ENCODE peak calls at places on chromosomes 3 and 15, in ten cellular contexts. One of them, this sample, is unnamed.

GRCh38 chr3:94524102-94524922 is 461.5 kb downstream of the NSUN3 start:
- DNase-seq in 8988T: no peak
- DNase-seq in AML-193: no peak
- DNase-seq in PC-9: no peak
- DNase-seq in hypothalamus: no peak
- DNase-seq in stimulated activated CD4-positive, alpha-beta T cell treated with anti-CD3 and anti-CD28 coated beads, Interleukin-1b, Interleukin-23, amount 100 ng/mL, for 4 hours: no peak
- DNase-seq in T-cell: no peak
- DNase-seq in stimulated activated naive B cell treated with anti-CD40 and anti-IgM and Interleukin-4, amounts not matched to agents 10 μg/mL and 1 μg/mL and 100 μg/mL, for 72 hours: no peak
- DNase-seq in NT2/D1: no peak
- DNase-seq in progenitor cell of endocrine pancreas: peak
- DNase-seq in this sample: no peak

GRCh38 chr3:24111711-24112110 is 166.6 kb downstream of the NR1D2 start:
- DNase-seq in 8988T: no peak
- DNase-seq in AML-193: no peak
- DNase-seq in PC-9: no peak
- DNase-seq in hypothalamus: no peak
- DNase-seq in stimulated activated CD4-positive, alpha-beta T cell treated with anti-CD3 and anti-CD28 coated beads, Interleukin-1b, Interleukin-23, amount 100 ng/mL, for 4 hours: no peak
- DNase-seq in T-cell: no peak
- DNase-seq in stimulated activated naive B cell treated with anti-CD40 and anti-IgM and Interleukin-4, amounts not matched to agents 10 μg/mL and 1 μg/mL and 100 μg/mL, for 72 hours: no peak
- DNase-seq in NT2/D1: no peak
- DNase-seq in progenitor cell of endocrine pancreas: no peak
- DNase-seq in this sample: no peak

GRCh38 chr15:62135532-62136134 is 29.5 kb downstream of the C2CD4B start:
- DNase-seq in 8988T: no peak
- DNase-seq in AML-193: no peak
- DNase-seq in PC-9: peak
- DNase-seq in hypothalamus: no peak
- DNase-seq in stimulated activated CD4-positive, alpha-beta T cell treated with anti-CD3 and anti-CD28 coated beads, Interleukin-1b, Interleukin-23, amount 100 ng/mL, for 4 hours: no peak
- DNase-seq in T-cell: no peak
- DNase-seq in stimulated activated naive B cell treated with anti-CD40 and anti-IgM and Interleukin-4, amounts not matched to agents 10 μg/mL and 1 μg/mL and 100 μg/mL, for 72 hours: no peak
- DNase-seq in NT2/D1: no peak
- DNase-seq in progenitor cell of endocrine pancreas: no peak
- DNase-seq in this sample: no peak

GRCh38 chr3:151580592-151580991 is 119.7 kb upstream of the IGSF10 start:
- DNase-seq in 8988T: no peak
- DNase-seq in AML-193: no peak
- DNase-seq in PC-9: no peak
- DNase-seq in hypothalamus: no peak
- DNase-seq in stimulated activated CD4-positive, alpha-beta T cell treated with anti-CD3 and anti-CD28 coated beads, Interleukin-1b, Interleukin-23, amount 100 ng/mL, for 4 hours: no peak
- DNase-seq in T-cell: no peak
- DNase-seq in stimulated activated naive B cell treated with anti-CD40 and anti-IgM and Interleukin-4, amounts not matched to agents 10 μg/mL and 1 μg/mL and 100 μg/mL, for 72 hours: no peak
- DNase-seq in NT2/D1: no peak
- DNase-seq in progenitor cell of endocrine pancreas: no peak
- DNase-seq in this sample: no peak

GRCh38 chr15:85623648-85624047 is 171.1 kb downstream of the KLHL25 start:
- DNase-seq in 8988T: no peak
- DNase-seq in AML-193: peak
- DNase-seq in PC-9: no peak
- DNase-seq in hypothalamus: no peak
- DNase-seq in stimulated activated CD4-positive, alpha-beta T cell treated with anti-CD3 and anti-CD28 coated beads, Interleukin-1b, Interleukin-23, amount 100 ng/mL, for 4 hours: no peak
- DNase-seq in T-cell: no peak
- DNase-seq in stimulated activated naive B cell treated with anti-CD40 and anti-IgM and Interleukin-4, amounts not matched to agents 10 μg/mL and 1 μg/mL and 100 μg/mL, for 72 hours: peak
- DNase-seq in NT2/D1: no peak
- DNase-seq in progenitor cell of endocrine pancreas: no peak
- DNase-seq in this sample: no peak

GRCh38 chr3:174287601-174288180 is 571.4 kb upstream of the NAALADL2 start:
- DNase-seq in 8988T: no peak
- DNase-seq in AML-193: no peak
- DNase-seq in PC-9: no peak
- DNase-seq in hypothalamus: no peak
- DNase-seq in stimulated activated CD4-positive, alpha-beta T cell treated with anti-CD3 and anti-CD28 coated beads, Interleukin-1b, Interleukin-23, amount 100 ng/mL, for 4 hours: no peak
- DNase-seq in T-cell: no peak
- DNase-seq in stimulated activated naive B cell treated with anti-CD40 and anti-IgM and Interleukin-4, amounts not matched to agents 10 μg/mL and 1 μg/mL and 100 μg/mL, for 72 hours: no peak
- DNase-seq in NT2/D1: no peak
- DNase-seq in progenitor cell of endocrine pancreas: no peak
- DNase-seq in this sample: no peak

GRCh38 chr3:57001356-57001755 is 59.1 kb upstream of the SPATA12 start:
- DNase-seq in 8988T: no peak
- DNase-seq in AML-193: no peak
- DNase-seq in PC-9: no peak
- DNase-seq in hypothalamus: no peak
- DNase-seq in stimulated activated CD4-positive, alpha-beta T cell treated with anti-CD3 and anti-CD28 coated beads, Interleukin-1b, Interleukin-23, amount 100 ng/mL, for 4 hours: no peak
- DNase-seq in T-cell: no peak
- DNase-seq in stimulated activated naive B cell treated with anti-CD40 and anti-IgM and Interleukin-4, amounts not matched to agents 10 μg/mL and 1 μg/mL and 100 μg/mL, for 72 hours: no peak
- DNase-seq in NT2/D1: no peak
- DNase-seq in progenitor cell of endocrine pancreas: no peak
- DNase-seq in this sample: no peak

GRCh38 chr15:69120732-69121131 is 39.7 kb upstream of the GLCE start:
- DNase-seq in 8988T: no peak
- DNase-seq in AML-193: no peak
- DNase-seq in PC-9: no peak
- DNase-seq in hypothalamus: no peak
- DNase-seq in stimulated activated CD4-positive, alpha-beta T cell treated with anti-CD3 and anti-CD28 coated beads, Interleukin-1b, Interleukin-23, amount 100 ng/mL, for 4 hours: no peak
- DNase-seq in T-cell: no peak
- DNase-seq in stimulated activated naive B cell treated with anti-CD40 and anti-IgM and Interleukin-4, amounts not matched to agents 10 μg/mL and 1 μg/mL and 100 μg/mL, for 72 hours: no peak
- DNase-seq in NT2/D1: no peak
- DNase-seq in progenitor cell of endocrine pancreas: no peak
- DNase-seq in this sample: no peak

GRCh38 chr3:137946341-137946973 is 63.5 kb upstream of the CLDN18 start:
- DNase-seq in 8988T: peak
- DNase-seq in AML-193: peak
- DNase-seq in PC-9: peak
- DNase-seq in hypothalamus: no peak
- DNase-seq in stimulated activated CD4-positive, alpha-beta T cell treated with anti-CD3 and anti-CD28 coated beads, Interleukin-1b, Interleukin-23, amount 100 ng/mL, for 4 hours: peak
- DNase-seq in T-cell: no peak
- DNase-seq in stimulated activated naive B cell treated with anti-CD40 and anti-IgM and Interleukin-4, amounts not matched to agents 10 μg/mL and 1 μg/mL and 100 μg/mL, for 72 hours: peak
- DNase-seq in NT2/D1: peak
- DNase-seq in progenitor cell of endocrine pancreas: peak
- DNase-seq in this sample: peak

GRCh38 chr15:43969802-43970375 is 143.1 kb downstream of the WDR76 start:
- DNase-seq in 8988T: no peak
- DNase-seq in AML-193: no peak
- DNase-seq in PC-9: no peak
- DNase-seq in hypothalamus: no peak
- DNase-seq in stimulated activated CD4-positive, alpha-beta T cell treated with anti-CD3 and anti-CD28 coated beads, Interleukin-1b, Interleukin-23, amount 100 ng/mL, for 4 hours: no peak
- DNase-seq in T-cell: no peak
- DNase-seq in stimulated activated naive B cell treated with anti-CD40 and anti-IgM and Interleukin-4, amounts not matched to agents 10 μg/mL and 1 μg/mL and 100 μg/mL, for 72 hours: no peak
- DNase-seq in NT2/D1: no peak
- DNase-seq in progenitor cell of endocrine pancreas: no peak
- DNase-seq in this sample: no peak

GRCh38 chr3:125123906-125124305 is 68.1 kb upstream of the HEG1 start:
- DNase-seq in 8988T: no peak
- DNase-seq in AML-193: no peak
- DNase-seq in PC-9: no peak
- DNase-seq in hypothalamus: no peak
- DNase-seq in stimulated activated CD4-positive, alpha-beta T cell treated with anti-CD3 and anti-CD28 coated beads, Interleukin-1b, Interleukin-23, amount 100 ng/mL, for 4 hours: no peak
- DNase-seq in T-cell: no peak
- DNase-seq in stimulated activated naive B cell treated with anti-CD40 and anti-IgM and Interleukin-4, amounts not matched to agents 10 μg/mL and 1 μg/mL and 100 μg/mL, for 72 hours: no peak
- DNase-seq in NT2/D1: no peak
- DNase-seq in progenitor cell of endocrine pancreas: no peak
- DNase-seq in this sample: no peak

GRCh38 chr15:29048011-29048410 is 162.2 kb downstream of the APBA2 start:
- DNase-seq in 8988T: no peak
- DNase-seq in AML-193: no peak
- DNase-seq in PC-9: no peak
- DNase-seq in hypothalamus: no peak
- DNase-seq in stimulated activated CD4-positive, alpha-beta T cell treated with anti-CD3 and anti-CD28 coated beads, Interleukin-1b, Interleukin-23, amount 100 ng/mL, for 4 hours: no peak
- DNase-seq in T-cell: no peak
- DNase-seq in stimulated activated naive B cell treated with anti-CD40 and anti-IgM and Interleukin-4, amounts not matched to agents 10 μg/mL and 1 μg/mL and 100 μg/mL, for 72 hours: no peak
- DNase-seq in NT2/D1: no peak
- DNase-seq in progenitor cell of endocrine pancreas: no peak
- DNase-seq in this sample: no peak

GRCh38 chr3:122942937-122943827 is 84.4 kb downstream of the SEMA5B start:
- DNase-seq in 8988T: peak
- DNase-seq in AML-193: peak
- DNase-seq in PC-9: peak
- DNase-seq in hypothalamus: peak
- DNase-seq in stimulated activated CD4-positive, alpha-beta T cell treated with anti-CD3 and anti-CD28 coated beads, Interleukin-1b, Interleukin-23, amount 100 ng/mL, for 4 hours: peak
- DNase-seq in T-cell: no peak
- DNase-seq in stimulated activated naive B cell treated with anti-CD40 and anti-IgM and Interleukin-4, amounts not matched to agents 10 μg/mL and 1 μg/mL and 100 μg/mL, for 72 hours: peak
- DNase-seq in NT2/D1: peak
- DNase-seq in progenitor cell of endocrine pancreas: peak
- DNase-seq in this sample: peak

GRCh38 chr3:123871946-123872345 is 12.2 kb downstream of the MYLK start:
- DNase-seq in 8988T: no peak
- DNase-seq in AML-193: no peak
- DNase-seq in PC-9: no peak
- DNase-seq in hypothalamus: no peak
- DNase-seq in stimulated activated CD4-positive, alpha-beta T cell treated with anti-CD3 and anti-CD28 coated beads, Interleukin-1b, Interleukin-23, amount 100 ng/mL, for 4 hours: no peak
- DNase-seq in T-cell: no peak
- DNase-seq in stimulated activated naive B cell treated with anti-CD40 and anti-IgM and Interleukin-4, amounts not matched to agents 10 μg/mL and 1 μg/mL and 100 μg/mL, for 72 hours: no peak
- DNase-seq in NT2/D1: no peak
- DNase-seq in progenitor cell of endocrine pancreas: no peak
- DNase-seq in this sample: no peak

GRCh38 chr3:85068911-85069310 is 110.1 kb downstream of the CADM2 start:
- DNase-seq in 8988T: no peak
- DNase-seq in AML-193: no peak
- DNase-seq in PC-9: no peak
- DNase-seq in hypothalamus: no peak
- DNase-seq in stimulated activated CD4-positive, alpha-beta T cell treated with anti-CD3 and anti-CD28 coated beads, Interleukin-1b, Interleukin-23, amount 100 ng/mL, for 4 hours: no peak
- DNase-seq in T-cell: no peak
- DNase-seq in stimulated activated naive B cell treated with anti-CD40 and anti-IgM and Interleukin-4, amounts not matched to agents 10 μg/mL and 1 μg/mL and 100 μg/mL, for 72 hours: no peak
- DNase-seq in NT2/D1: no peak
- DNase-seq in progenitor cell of endocrine pancreas: no peak
- DNase-seq in this sample: no peak

GRCh38 chr3:151106311-151106710 is 20.8 kb downstream of the MED12L start:
- DNase-seq in 8988T: no peak
- DNase-seq in AML-193: no peak
- DNase-seq in PC-9: no peak
- DNase-seq in hypothalamus: no peak
- DNase-seq in stimulated activated CD4-positive, alpha-beta T cell treated with anti-CD3 and anti-CD28 coated beads, Interleukin-1b, Interleukin-23, amount 100 ng/mL, for 4 hours: no peak
- DNase-seq in T-cell: no peak
- DNase-seq in stimulated activated naive B cell treated with anti-CD40 and anti-IgM and Interleukin-4, amounts not matched to agents 10 μg/mL and 1 μg/mL and 100 μg/mL, for 72 hours: no peak
- DNase-seq in NT2/D1: no peak
- DNase-seq in progenitor cell of endocrine pancreas: no peak
- DNase-seq in this sample: no peak

GRCh38 chr3:125110016-125110875 is 54.4 kb upstream of the HEG1 start:
- DNase-seq in 8988T: no peak
- DNase-seq in AML-193: no peak
- DNase-seq in PC-9: peak
- DNase-seq in hypothalamus: no peak
- DNase-seq in stimulated activated CD4-positive, alpha-beta T cell treated with anti-CD3 and anti-CD28 coated beads, Interleukin-1b, Interleukin-23, amount 100 ng/mL, for 4 hours: no peak
- DNase-seq in T-cell: no peak
- DNase-seq in stimulated activated naive B cell treated with anti-CD40 and anti-IgM and Interleukin-4, amounts not matched to agents 10 μg/mL and 1 μg/mL and 100 μg/mL, for 72 hours: no peak
- DNase-seq in NT2/D1: no peak
- DNase-seq in progenitor cell of endocrine pancreas: no peak
- DNase-seq in this sample: no peak

GRCh38 chr15:101489633-101490407 is at the start of gene PCSK6:
- DNase-seq in 8988T: peak
- DNase-seq in AML-193: no peak
- DNase-seq in PC-9: peak
- DNase-seq in hypothalamus: no peak
- DNase-seq in stimulated activated CD4-positive, alpha-beta T cell treated with anti-CD3 and anti-CD28 coated beads, Interleukin-1b, Interleukin-23, amount 100 ng/mL, for 4 hours: no peak
- DNase-seq in T-cell: no peak
- DNase-seq in stimulated activated naive B cell treated with anti-CD40 and anti-IgM and Interleukin-4, amounts not matched to agents 10 μg/mL and 1 μg/mL and 100 μg/mL, for 72 hours: no peak
- DNase-seq in NT2/D1: no peak
- DNase-seq in progenitor cell of endocrine pancreas: no peak
- DNase-seq in this sample: no peak

GRCh38 chr3:89260721-89261120 is 153.3 kb downstream of the EPHA3 start:
- DNase-seq in 8988T: no peak
- DNase-seq in AML-193: no peak
- DNase-seq in PC-9: no peak
- DNase-seq in hypothalamus: no peak
- DNase-seq in stimulated activated CD4-positive, alpha-beta T cell treated with anti-CD3 and anti-CD28 coated beads, Interleukin-1b, Interleukin-23, amount 100 ng/mL, for 4 hours: no peak
- DNase-seq in T-cell: no peak
- DNase-seq in stimulated activated naive B cell treated with anti-CD40 and anti-IgM and Interleukin-4, amounts not matched to agents 10 μg/mL and 1 μg/mL and 100 μg/mL, for 72 hours: no peak
- DNase-seq in NT2/D1: no peak
- DNase-seq in progenitor cell of endocrine pancreas: no peak
- DNase-seq in this sample: no peak

GRCh38 chr3:60742606-60743145 is 508.6 kb downstream of the FHIT start:
- DNase-seq in 8988T: no peak
- DNase-seq in AML-193: no peak
- DNase-seq in PC-9: peak
- DNase-seq in hypothalamus: no peak
- DNase-seq in stimulated activated CD4-positive, alpha-beta T cell treated with anti-CD3 and anti-CD28 coated beads, Interleukin-1b, Interleukin-23, amount 100 ng/mL, for 4 hours: no peak
- DNase-seq in T-cell: no peak
- DNase-seq in stimulated activated naive B cell treated with anti-CD40 and anti-IgM and Interleukin-4, amounts not matched to agents 10 μg/mL and 1 μg/mL and 100 μg/mL, for 72 hours: no peak
- DNase-seq in NT2/D1: peak
- DNase-seq in progenitor cell of endocrine pancreas: peak
- DNase-seq in this sample: no peak

GRCh38 chr3:30349507-30349906 is 256.9 kb upstream of the TGFBR2 start:
- DNase-seq in 8988T: no peak
- DNase-seq in AML-193: no peak
- DNase-seq in PC-9: no peak
- DNase-seq in hypothalamus: no peak
- DNase-seq in stimulated activated CD4-positive, alpha-beta T cell treated with anti-CD3 and anti-CD28 coated beads, Interleukin-1b, Interleukin-23, amount 100 ng/mL, for 4 hours: no peak
- DNase-seq in T-cell: no peak
- DNase-seq in stimulated activated naive B cell treated with anti-CD40 and anti-IgM and Interleukin-4, amounts not matched to agents 10 μg/mL and 1 μg/mL and 100 μg/mL, for 72 hours: no peak
- DNase-seq in NT2/D1: no peak
- DNase-seq in progenitor cell of endocrine pancreas: no peak
- DNase-seq in this sample: no peak

GRCh38 chr3:172102123-172102882 is 62.9 kb downstream of the FNDC3B start:
- DNase-seq in 8988T: no peak
- DNase-seq in AML-193: no peak
- DNase-seq in PC-9: no peak
- DNase-seq in hypothalamus: no peak
- DNase-seq in stimulated activated CD4-positive, alpha-beta T cell treated with anti-CD3 and anti-CD28 coated beads, Interleukin-1b, Interleukin-23, amount 100 ng/mL, for 4 hours: peak
- DNase-seq in T-cell: peak
- DNase-seq in stimulated activated naive B cell treated with anti-CD40 and anti-IgM and Interleukin-4, amounts not matched to agents 10 μg/mL and 1 μg/mL and 100 μg/mL, for 72 hours: no peak
- DNase-seq in NT2/D1: no peak
- DNase-seq in progenitor cell of endocrine pancreas: no peak
- DNase-seq in this sample: peak

GRCh38 chr15:81511160-81511559 is 137.1 kb upstream of the TMC3 start:
- DNase-seq in 8988T: no peak
- DNase-seq in AML-193: no peak
- DNase-seq in PC-9: no peak
- DNase-seq in hypothalamus: no peak
- DNase-seq in stimulated activated CD4-positive, alpha-beta T cell treated with anti-CD3 and anti-CD28 coated beads, Interleukin-1b, Interleukin-23, amount 100 ng/mL, for 4 hours: no peak
- DNase-seq in T-cell: no peak
- DNase-seq in stimulated activated naive B cell treated with anti-CD40 and anti-IgM and Interleukin-4, amounts not matched to agents 10 μg/mL and 1 μg/mL and 100 μg/mL, for 72 hours: no peak
- DNase-seq in NT2/D1: no peak
- DNase-seq in progenitor cell of endocrine pancreas: no peak
- DNase-seq in this sample: no peak

GRCh38 chr3:99532246-99532645 is 106.1 kb upstream of the COL8A1 start:
- DNase-seq in 8988T: peak
- DNase-seq in AML-193: peak
- DNase-seq in PC-9: peak
- DNase-seq in hypothalamus: no peak
- DNase-seq in stimulated activated CD4-positive, alpha-beta T cell treated with anti-CD3 and anti-CD28 coated beads, Interleukin-1b, Interleukin-23, amount 100 ng/mL, for 4 hours: no peak
- DNase-seq in T-cell: no peak
- DNase-seq in stimulated activated naive B cell treated with anti-CD40 and anti-IgM and Interleukin-4, amounts not matched to agents 10 μg/mL and 1 μg/mL and 100 μg/mL, for 72 hours: no peak
- DNase-seq in NT2/D1: peak
- DNase-seq in progenitor cell of endocrine pancreas: peak
- DNase-seq in this sample: no peak

GRCh38 chr15:26724381-26724780 is 48.5 kb downstream of the GABRB3 start:
- DNase-seq in 8988T: no peak
- DNase-seq in AML-193: no peak
- DNase-seq in PC-9: no peak
- DNase-seq in hypothalamus: no peak
- DNase-seq in stimulated activated CD4-positive, alpha-beta T cell treated with anti-CD3 and anti-CD28 coated beads, Interleukin-1b, Interleukin-23, amount 100 ng/mL, for 4 hours: no peak
- DNase-seq in T-cell: no peak
- DNase-seq in stimulated activated naive B cell treated with anti-CD40 and anti-IgM and Interleukin-4, amounts not matched to agents 10 μg/mL and 1 μg/mL and 100 μg/mL, for 72 hours: no peak
- DNase-seq in NT2/D1: no peak
- DNase-seq in progenitor cell of endocrine pancreas: no peak
- DNase-seq in this sample: no peak

GRCh38 chr3:64104691-64105101 is 81.4 kb upstream of the PSMD6 start:
- DNase-seq in 8988T: no peak
- DNase-seq in AML-193: no peak
- DNase-seq in PC-9: peak
- DNase-seq in hypothalamus: no peak
- DNase-seq in stimulated activated CD4-positive, alpha-beta T cell treated with anti-CD3 and anti-CD28 coated beads, Interleukin-1b, Interleukin-23, amount 100 ng/mL, for 4 hours: no peak
- DNase-seq in T-cell: no peak
- DNase-seq in stimulated activated naive B cell treated with anti-CD40 and anti-IgM and Interleukin-4, amounts not matched to agents 10 μg/mL and 1 μg/mL and 100 μg/mL, for 72 hours: no peak
- DNase-seq in NT2/D1: no peak
- DNase-seq in progenitor cell of endocrine pancreas: no peak
- DNase-seq in this sample: no peak

GRCh38 chr3:117507958-117508357 is 798.4 kb downstream of the TUSC7 start:
- DNase-seq in 8988T: no peak
- DNase-seq in AML-193: no peak
- DNase-seq in PC-9: no peak
- DNase-seq in hypothalamus: no peak
- DNase-seq in stimulated activated CD4-positive, alpha-beta T cell treated with anti-CD3 and anti-CD28 coated beads, Interleukin-1b, Interleukin-23, amount 100 ng/mL, for 4 hours: no peak
- DNase-seq in T-cell: no peak
- DNase-seq in stimulated activated naive B cell treated with anti-CD40 and anti-IgM and Interleukin-4, amounts not matched to agents 10 μg/mL and 1 μg/mL and 100 μg/mL, for 72 hours: no peak
- DNase-seq in NT2/D1: no peak
- DNase-seq in progenitor cell of endocrine pancreas: no peak
- DNase-seq in this sample: no peak

GRCh38 chr3:110296885-110297284 is 774.7 kb upstream of the NECTIN3 start:
- DNase-seq in 8988T: no peak
- DNase-seq in AML-193: no peak
- DNase-seq in PC-9: no peak
- DNase-seq in hypothalamus: no peak
- DNase-seq in stimulated activated CD4-positive, alpha-beta T cell treated with anti-CD3 and anti-CD28 coated beads, Interleukin-1b, Interleukin-23, amount 100 ng/mL, for 4 hours: no peak
- DNase-seq in T-cell: no peak
- DNase-seq in stimulated activated naive B cell treated with anti-CD40 and anti-IgM and Interleukin-4, amounts not matched to agents 10 μg/mL and 1 μg/mL and 100 μg/mL, for 72 hours: no peak
- DNase-seq in NT2/D1: no peak
- DNase-seq in progenitor cell of endocrine pancreas: no peak
- DNase-seq in this sample: no peak

This sample was measured in GM06990.